ENCODE peak calls at places on chromosome 4, in eight cellular contexts. Z is uterus; A is upper lobe of right lung; N is mesendoderm; C is ascending aorta; L is CD4-positive, alpha-beta memory T cell; Q is aorta; F is K562. S is an unnamed sample.
A peak's percentile ranks its signal among the peaks of the same experiment; 100 is the strongest.

GRCh38 chr4:27318740-27319139 is 458.1 kb downstream of the STIM2 start:
- DNase-seq in A (no peak), N (peak; percentile 84), Q (no peak), Z (no peak), L (no peak), C (peak; percentile 71), F (peak; percentile 10), S (no peak)

GRCh38 chr4:94934864-94935263 is 177.1 kb downstream of the BMPR1B start:
- DNase-seq in N (no peak), F (no peak), Z (no peak), L (no peak), A (no peak), Q (no peak), C (no peak), S (no peak)

GRCh38 chr4:183229397-183229796 is 90.7 kb downstream of the CLDN22 start:
- DNase-seq in Q (no peak), A (no peak), F (no peak), Z (no peak), L (no peak), N (no peak), C (no peak), S (no peak)

GRCh38 chr4:105555409-105555808 is 3.0 kb downstream of the ARHGEF38 start:
- DNase-seq in A (no peak), C (no peak), F (no peak), Z (no peak), N (peak; percentile 34), Q (no peak), L (no peak), S (no peak)

GRCh38 chr4:169305651-169306050 is 34.9 kb upstream of the SH3RF1 start:
- DNase-seq in Z (no peak), N (no peak), F (no peak), A (no peak), C (no peak), L (no peak), Q (no peak), S (no peak)

GRCh38 chr4:105875233-105875632 is 20.0 kb upstream of the NPNT start:
- DNase-seq in Z (no peak), C (no peak), L (no peak), A (no peak), Q (no peak), N (no peak), F (no peak), S (no peak)

GRCh38 chr4:126405369-126405982 is 1090.7 kb downstream of the FAT4 start:
- DNase-seq in L (no peak), C (no peak), Z (no peak), Q (no peak), F (no peak), A (no peak), N (peak; percentile 76), S (no peak)

GRCh38 chr4:139857021-139857420 is 191.4 kb downstream of the MGST2 start:
- DNase-seq in Q (no peak), A (no peak), C (no peak), N (peak; percentile 63), Z (no peak), F (no peak), L (peak; percentile 2), S (no peak)

GRCh38 chr4:18566970-18567799 is 545.6 kb upstream of the LCORL start:
- DNase-seq in A (no peak), L (no peak), C (no peak), Q (no peak), F (no peak), N (peak; percentile 12), Z (no peak), S (no peak)

GRCh38 chr4:23241408-23241807 is 548.7 kb downstream of the GBA3 start:
- DNase-seq in C (no peak), A (no peak), L (no peak), F (no peak), N (no peak), Z (no peak), Q (no peak), S (no peak)

GRCh38 chr4:134668237-134668636 is 466.6 kb upstream of the PABPC4L start:
- DNase-seq in Z (no peak), C (no peak), Q (no peak), L (no peak), A (no peak), F (no peak), N (no peak), S (no peak)

GRCh38 chr4:106080376-106080775 is 185.1 kb downstream of the NPNT start:
- DNase-seq in F (no peak), Z (no peak), Q (no peak), N (no peak), L (no peak), A (no peak), C (no peak), S (no peak)

DNA sequence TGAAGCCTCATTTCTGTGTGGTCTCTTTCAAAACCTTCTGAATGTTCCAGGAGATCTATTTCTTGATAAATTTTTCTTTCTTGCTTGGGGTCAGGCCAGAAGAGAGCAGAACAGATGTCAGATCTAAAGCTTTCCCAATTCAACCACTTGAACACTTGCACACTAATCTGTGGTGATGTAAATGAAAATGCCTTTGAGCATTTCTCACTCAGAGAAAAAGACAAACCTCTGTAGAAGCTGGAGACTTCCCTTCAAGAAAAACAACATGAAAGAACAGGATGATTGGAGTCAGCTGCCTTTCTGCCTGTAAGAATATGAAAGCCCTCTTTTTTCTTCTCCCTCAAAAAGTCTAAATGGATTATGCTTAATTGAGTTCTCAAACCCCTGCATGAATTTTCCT is 11.2 kb downstream of the IGFBP7 start:
- DNase-seq in C (no peak), N (no peak), Z (no peak), F (no peak), Q (no peak), L (no peak), A (no peak), S (no peak)
- H3K4me1 ChIP-seq in C (peaks cover 19% of the 10 kb centered on the region), N (no peaks in the 10 kb centered on the region), Z (peaks cover 40% of the 10 kb centered on the region), F (no peaks in the 10 kb centered on the region), Q (peaks cover 15% of the 10 kb centered on the region), L (no peaks in the 10 kb centered on the region), A (peaks cover 39% of the 10 kb centered on the region), S (peaks cover 3% of the 10 kb centered on the region)

DNA sequence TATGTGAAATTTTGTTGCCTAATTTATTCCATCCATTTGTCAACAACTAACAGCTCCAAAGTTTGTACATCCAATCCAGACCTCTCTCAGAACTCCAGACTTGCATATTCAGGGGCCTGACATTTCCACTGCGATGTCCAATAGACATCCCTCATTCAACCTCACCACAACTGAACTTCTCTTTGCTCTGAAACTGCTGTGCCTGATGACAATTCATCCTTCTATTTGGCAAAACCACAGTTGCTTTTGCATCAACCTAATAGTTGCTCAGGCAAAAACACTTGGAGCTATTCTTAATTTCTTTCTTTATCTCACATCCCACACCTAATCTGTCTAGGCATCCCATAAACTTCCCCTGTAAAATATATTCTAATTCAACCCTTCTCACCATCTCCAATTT is 56.5 kb downstream of the ANTXR2 start:
- DNase-seq in Q (no peak), N (no peak), L (no peak), Z (no peak), A (no peak), C (no peak), F (no peak), S (no peak)
- H3K4me3 ChIP-seq in Q (no peak overlapping the region), N (no peak overlapping the region), L (no peak overlapping the region), Z (no peak overlapping the region), A (no peak overlapping the region), C (no peak overlapping the region), F (no peak overlapping the region), S (no peak overlapping the region)

DNA sequence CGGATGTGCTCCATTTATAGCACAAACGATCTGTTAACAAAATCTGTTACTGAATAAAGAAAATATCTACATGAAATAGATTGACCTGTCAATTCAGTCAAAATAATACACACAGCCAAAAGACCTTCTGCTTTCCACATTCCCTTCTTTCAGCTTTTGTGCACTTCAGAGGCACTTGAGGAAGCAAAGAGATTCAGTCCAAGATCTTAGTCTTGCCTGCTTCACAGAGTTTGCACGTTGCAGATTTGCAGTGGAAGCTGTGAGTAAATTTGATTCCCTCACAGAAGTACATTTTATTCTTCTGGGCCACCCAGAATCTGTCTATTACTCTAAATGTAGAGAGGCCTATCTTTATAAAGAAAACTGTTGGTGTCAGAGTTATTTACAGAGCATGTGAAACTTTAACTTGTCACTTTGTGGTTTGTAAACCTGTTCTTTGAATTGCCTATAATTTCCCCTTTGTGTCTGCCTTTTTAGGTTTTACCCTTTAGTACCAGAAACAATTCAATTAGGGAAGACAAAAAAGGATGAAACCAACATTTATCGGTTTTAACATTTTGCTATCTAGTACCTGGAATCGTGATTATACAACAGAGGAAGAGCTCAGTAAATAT is 15.5 kb downstream of the SPRY1 start:
- DNase-seq in Z (no peak), F (no peak), N (no peak), L (no peak), C (no peak), A (no peak), Q (no peak), S (no peak)
- H3K4me1 ChIP-seq in Z (no peaks in the 10 kb centered on the region), F (no peaks in the 10 kb centered on the region), N (peaks cover 2% of the 10 kb centered on the region), L (peaks cover 4% of the 10 kb centered on the region), C (no peaks in the 10 kb centered on the region), A (peaks cover 6% of the 10 kb centered on the region), Q (peaks cover 3% of the 10 kb centered on the region), S (peaks cover 12% of the 10 kb centered on the region)

GRCh38 chr4:83012631-83013419 is 2.2 kb upstream of the LIN54 start:
- DNase-seq in Q (peak; percentile 99), C (peak; percentile 97), N (peak; percentile 99), F (peak; percentile 94), Z (peak; percentile 96), A (peak; percentile 99), L (peak; percentile 97), S (peak; percentile 100)
- H3K4me3 ChIP-seq in Q (peak overlapping the region; percentile 82), C (peak overlapping the region; percentile 88), N (peak overlapping the region; percentile 32), F (peak overlapping the region; percentile 87), Z (peak overlapping the region; percentile 36), A (peak overlapping the region; percentile 77), L (peak overlapping the region; percentile 88), S (peak overlapping the region; percentile 55)

DNA sequence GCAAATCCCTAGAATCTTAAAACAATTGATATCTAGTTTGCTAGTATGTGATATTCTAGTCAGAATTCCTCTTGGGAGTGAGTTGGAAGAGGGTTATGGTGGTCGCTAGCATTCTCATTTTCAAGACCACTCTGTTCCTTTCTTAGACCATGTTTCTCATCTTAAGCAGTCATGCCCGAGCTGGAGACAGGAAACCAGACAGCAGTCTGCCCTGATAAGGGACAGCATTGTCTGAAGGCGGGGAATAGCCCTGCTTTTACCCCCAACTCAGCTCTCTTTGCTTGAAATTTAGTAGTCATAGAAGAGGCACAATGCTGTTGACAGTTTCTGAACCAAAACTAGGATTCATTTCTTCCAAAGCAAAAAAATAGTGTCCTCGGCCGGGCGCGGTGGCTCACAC is 5.2 kb downstream of the KLF3 start:
- DNase-seq in Z (no peak), F (no peak), Q (no peak), A (no peak), C (no peak), L (no peak), N (peak; percentile 53), S (no peak)
- H3K4me1 ChIP-seq in Z (peaks cover 49% of the 10 kb centered on the region), F (peaks cover 33% of the 10 kb centered on the region), Q (peaks cover 5% of the 10 kb centered on the region), A (peaks cover 74% of the 10 kb centered on the region), C (peaks cover 36% of the 10 kb centered on the region), L (peaks cover 79% of the 10 kb centered on the region), N (peaks cover 12% of the 10 kb centered on the region), S (peaks cover 93% of the 10 kb centered on the region)